ENCODE peak calls at places on chromosomes 16 and 17, in six cellular contexts. H is A673, Q is heart left ventricle, P is heart right ventricle, X is K562, L is uterus. N is an unnamed sample.

GRCh38 chr16:14562691-14563491 is 67.2 kb downstream of the PARN start:
- DNase-seq in Q (no peak), X (no peak), P (peak), L (no peak), H (peak), N (no peak)

GRCh38 chr16:64312292-64312691 is 809.6 kb downstream of the CDH11 start:
- DNase-seq in H (no peak), P (no peak), X (no peak), Q (no peak), L (no peak), N (no peak)

GRCh38 chr16:56245197-56245596 is 53.9 kb downstream of the GNAO1 start:
- DNase-seq in P (no peak), H (no peak), X (no peak), L (no peak), Q (no peak), N (no peak)

GRCh38 chr17:67829331-67829730 is 4.0 kb downstream of the BPTF start:
- DNase-seq in H (no peak), L (no peak), P (no peak), Q (no peak), X (no peak), N (no peak)

GRCh38 chr17:81867123-81867951 is 3.8 kb downstream of the ARHGDIA start:
- DNase-seq in L (no peak), H (peak), X (no peak), P (no peak), Q (no peak), N (no peak)

GRCh38 chr16:71882505-71883192 is 1.3 kb downstream of the ZNF821 start:
- DNase-seq in X (peak), H (peak), L (peak), P (peak), Q (no peak), N (no peak)

GRCh38 chr16:56558024-56558747 is 6.7 kb upstream of the MT4 start:
- DNase-seq in X (no peak), H (peak), Q (no peak), P (no peak), L (no peak), N (no peak)

GRCh38 chr16:12300946-12301500 is 324.5 kb downstream of the SNX29 start:
- DNase-seq in P (no peak), Q (no peak), L (peak), X (no peak), H (no peak), N (no peak)

GRCh38 chr17:73480740-73481139 is 163.5 kb downstream of the SDK2 start:
- DNase-seq in X (no peak), P (peak), L (no peak), H (no peak), Q (no peak), N (no peak)

GRCh38 chr16:25066747-25067631 is 44.6 kb upstream of the LCMT1 start:
- DNase-seq in X (peak), L (peak), P (peak), Q (peak), H (peak), N (peak)

GRCh38 chr17:38877130-38877851 is 7.4 kb downstream of the LASP1 start:
- DNase-seq in L (no peak), Q (peak), X (no peak), H (peak), P (no peak), N (peak)
- H3K27ac ChIP-seq in L (peak), Q (peak), X (no peak), H (no peak), P (peak), N (peak)

GRCh38 chr17:30212750-30213149 is 22.7 kb downstream of the SLC6A4 start:
- DNase-seq in Q (no peak), L (no peak), P (no peak), H (no peak), X (no peak), N (peak)
- TF ChIP-seq CTCF in Q (no peak), L (no peak), P (no peak), H (no peak), X (peak), N (no peak)

GRCh38 chr17:40490289-40490853 is 11.1 kb downstream of the TNS4 start:
- DNase-seq in L (peak), X (no peak), H (no peak), Q (peak), P (peak), N (no peak)
- H3K27ac ChIP-seq in L (peak), X (no peak), H (no peak), Q (no peak), P (no peak), N (peak)

DNA sequence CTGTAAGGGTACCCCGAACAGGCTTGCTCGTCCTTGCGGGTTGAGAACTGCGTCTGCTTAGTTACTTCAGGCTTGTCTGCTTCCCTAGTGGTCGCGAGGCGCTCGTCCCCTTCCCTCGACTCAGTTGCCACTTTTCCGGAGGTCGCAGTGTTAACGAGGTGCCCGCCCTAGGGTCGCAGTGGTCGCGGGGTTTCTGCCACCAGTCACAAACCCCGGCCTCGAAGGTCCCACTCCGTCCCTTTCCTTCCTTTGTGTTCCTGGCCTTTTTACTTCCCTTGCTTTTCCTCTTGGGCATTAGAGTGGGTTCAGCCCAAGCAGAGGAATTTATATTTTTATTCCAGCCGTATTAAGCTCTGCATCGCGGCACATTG is 299 bp downstream of the NUP85 start:
- DNase-seq in L (no peak), P (no peak), X (no peak), H (no peak), Q (no peak), N (no peak)
- TF ChIP-seq CTCF in L (no peak), P (no peak), X (no peak), H (no peak), Q (no peak), N (no peak)

DNA sequence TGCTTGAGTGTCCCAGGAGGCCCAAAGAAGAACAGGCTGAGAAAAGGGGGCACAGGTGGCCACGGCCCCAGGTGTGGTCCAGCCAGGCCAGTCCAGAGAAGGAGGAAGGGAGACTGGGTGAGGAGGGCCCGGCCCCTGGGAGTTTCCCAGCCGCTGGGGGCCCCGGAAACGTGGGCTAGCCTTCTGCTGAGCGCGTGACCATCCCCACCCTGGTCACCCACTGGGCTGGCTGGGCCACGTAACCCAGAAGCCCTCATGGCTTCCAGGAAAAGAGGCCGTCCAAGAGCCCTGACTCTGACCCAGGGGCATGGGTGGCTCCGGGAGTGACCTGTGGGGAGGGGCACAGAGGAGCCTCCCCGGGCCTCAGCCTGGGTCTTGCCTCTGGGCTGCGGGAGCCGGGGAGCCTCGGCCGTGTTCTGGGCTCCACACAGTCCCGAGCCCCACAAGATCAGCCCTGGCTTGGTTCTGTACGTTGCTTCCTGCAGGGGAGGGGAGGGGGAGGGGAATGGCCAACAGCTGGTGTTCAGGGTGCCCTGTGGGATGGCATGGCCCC is 29.8 kb upstream of the ACSF3 start:
- DNase-seq in L (no peak), X (no peak), Q (no peak), P (no peak), H (no peak), N (no peak)
- H3K27ac ChIP-seq in L (no peak), X (no peak), Q (no peak), P (no peak), H (no peak), N (no peak)